ENCODE peak calls at places on chromosomes 12 and 14, in eight cellular contexts. V is naive thymus-derived CD4-positive, alpha-beta T cell; K is astrocyte of the cerebellum; U is stomach; Q is epithelial cell of esophagus; M is psoas muscle; H is astrocyte of the spinal cord; P is A549. Z is an unnamed sample.

GRCh38 chr12:30166416-30166815 is 382.7 kb upstream of the TMTC1 start:
- DNase-seq in V (no peak), K (no peak), U (no peak), Q (no peak), M (no peak), H (peak), P (no peak), Z (no peak)

GRCh38 chr14:61351457-61351856 is 30.1 kb downstream of the PRKCH start:
- DNase-seq in V (no peak), K (no peak), U (no peak), Q (no peak), M (no peak), H (no peak), P (no peak), Z (no peak)

GRCh38 chr12:55624056-55624455 is 12.6 kb upstream of the OR10P1 start:
- DNase-seq in V (no peak), K (no peak), U (no peak), Q (peak), M (no peak), H (no peak), P (no peak), Z (no peak)

GRCh38 chr14:100804558-100805309 is 21.2 kb upstream of the MEG3 start:
- DNase-seq in V (no peak), K (no peak), U (no peak), Q (no peak), M (no peak), H (no peak), P (no peak), Z (no peak)

GRCh38 chr14:82387699-82388098 is 854.0 kb upstream of the SEL1L start:
- DNase-seq in V (no peak), K (peak), U (peak), Q (no peak), M (no peak), H (peak), P (no peak), Z (no peak)

GRCh38 chr14:101969480-101969879 is 5.1 kb downstream of the DYNC1H1 start:
- DNase-seq in V (no peak), K (no peak), U (no peak), Q (no peak), M (no peak), H (no peak), P (no peak), Z (no peak)

GRCh38 chr12:11884661-11885060 is 186.1 kb upstream of the BCL2L14 start:
- DNase-seq in V (no peak), K (no peak), U (peak), Q (peak), M (no peak), H (no peak), P (peak), Z (no peak)

GRCh38 chr12:132953771-132954170 is 2.3 kb downstream of the ZNF605 start:
- DNase-seq in V (no peak), K (no peak), U (no peak), Q (no peak), M (no peak), H (no peak), P (no peak), Z (no peak)

GRCh38 chr12:63982787-63983186 is 138.3 kb downstream of the SRGAP1 start:
- DNase-seq in V (no peak), K (no peak), U (no peak), Q (no peak), M (no peak), H (no peak), P (no peak), Z (no peak)

GRCh38 chr12:91947459-91947858 is 198.2 kb downstream of the BTG1 start:
- DNase-seq in V (no peak), K (no peak), U (no peak), Q (no peak), M (no peak), H (no peak), P (no peak), Z (no peak)

GRCh38 chr12:53023-53734 is 13.4 kb upstream of the IQSEC3 start:
- DNase-seq in V (no peak), K (no peak), U (no peak), Q (peak), M (no peak), H (no peak), P (no peak), Z (no peak)

GRCh38 chr14:56686416-56686815 is 106.8 kb downstream of the TMEM260 start:
- DNase-seq in V (no peak), K (no peak), U (peak), Q (peak), M (no peak), H (no peak), P (no peak), Z (no peak)

GRCh38 chr14:67674139-67674479 is 323 bp downstream of the VTI1B start:
- DNase-seq in V (no peak), K (no peak), U (peak), Q (peak), M (peak), H (peak), P (peak), Z (peak)

GRCh38 chr12:15208140-15208539 is 13.1 kb downstream of the RERG start:
- DNase-seq in V (no peak), K (no peak), U (no peak), Q (peak), M (no peak), H (no peak), P (peak), Z (peak)

GRCh38 chr12:100427078-100427477 is 46.6 kb upstream of the NR1H4 start:
- DNase-seq in V (no peak), K (peak), U (no peak), Q (peak), M (no peak), H (peak), P (peak), Z (peak)

GRCh38 chr12:546920-547845 is 87.4 kb downstream of the B4GALNT3 start:
- DNase-seq in V (peak), K (no peak), U (peak), Q (peak), M (peak), H (peak), P (peak), Z (no peak)

GRCh38 chr12:69523433-69524330 is 53.5 kb downstream of the FRS2 start:
- DNase-seq in V (no peak), K (no peak), U (no peak), Q (no peak), M (no peak), H (no peak), P (no peak), Z (no peak)

GRCh38 chr14:39467889-39468524 is 35.8 kb upstream of the FBXO33 start:
- DNase-seq in V (no peak), K (no peak), U (no peak), Q (peak), M (no peak), H (peak), P (peak), Z (peak)

GRCh38 chr12:110940933-110941332 is 20.6 kb upstream of the MYL2 start:
- DNase-seq in V (no peak), K (no peak), U (no peak), Q (no peak), M (no peak), H (no peak), P (no peak), Z (no peak)

GRCh38 chr14:51094282-51094821 is 553 bp downstream of the TRIM9 start:
- DNase-seq in V (peak), K (no peak), U (no peak), Q (no peak), M (peak), H (no peak), P (peak), Z (no peak)

GRCh38 chr12:122841544-122842321 is 6.5 kb downstream of the HIP1R start:
- DNase-seq in V (no peak), K (no peak), U (peak), Q (peak), M (peak), H (peak), P (no peak), Z (peak)

GRCh38 chr14:106802413-106803364 is 1276.3 kb downstream of the TMEM121 start:
- DNase-seq in V (no peak), K (no peak), U (no peak), Q (no peak), M (no peak), H (no peak), P (peak), Z (no peak)

GRCh38 chr14:60839657-60840056 is 105.1 kb downstream of the MNAT1 start:
- DNase-seq in V (no peak), K (no peak), U (no peak), Q (no peak), M (peak), H (no peak), P (no peak), Z (no peak)

GRCh38 chr12:82730832-82731497 is 44.3 kb downstream of the TMTC2 start:
- DNase-seq in V (no peak), K (peak), U (no peak), Q (no peak), M (no peak), H (no peak), P (no peak), Z (no peak)

GRCh38 chr14:43410631-43411030 is 1096.5 kb downstream of the FSCB start:
- DNase-seq in V (no peak), K (no peak), U (no peak), Q (no peak), M (no peak), H (no peak), P (no peak), Z (no peak)

GRCh38 chr12:91098942-91099341 is 12.4 kb downstream of the LUM start:
- DNase-seq in V (no peak), K (peak), U (no peak), Q (peak), M (no peak), H (peak), P (peak), Z (peak)

GRCh38 chr12:27602516-27602915 is 78.5 kb downstream of the PPFIBP1 start:
- DNase-seq in V (no peak), K (no peak), U (no peak), Q (peak), M (no peak), H (no peak), P (no peak), Z (no peak)

GRCh38 chr14:71710001-71710400 is 222.2 kb upstream of the RGS6 start:
- DNase-seq in V (no peak), K (no peak), U (no peak), Q (no peak), M (no peak), H (no peak), P (no peak), Z (no peak)

GRCh38 chr12:73547421-73547820 is 990.2 kb upstream of the ATXN7L3B start:
- DNase-seq in V (no peak), K (no peak), U (no peak), Q (peak), M (no peak), H (no peak), P (no peak), Z (no peak)

GRCh38 chr12:123741937-123742572 is 20.0 kb upstream of the DNAH10 start:
- DNase-seq in V (no peak), K (no peak), U (no peak), Q (no peak), M (no peak), H (no peak), P (no peak), Z (no peak)

GRCh38 chr14:32594766-32595165 is 265.7 kb downstream of the AKAP6 start:
- DNase-seq in V (no peak), K (no peak), U (no peak), Q (no peak), M (no peak), H (peak), P (no peak), Z (peak)

GRCh38 chr12:68252077-68252476 is 1.3 kb downstream of the IL22 start:
- DNase-seq in V (no peak), K (no peak), U (no peak), Q (no peak), M (no peak), H (no peak), P (no peak), Z (no peak)

GRCh38 chr14:68874746-68875155 is 81.9 kb upstream of the ZFP36L1 start:
- DNase-seq in V (no peak), K (no peak), U (no peak), Q (no peak), M (no peak), H (no peak), P (no peak), Z (no peak)

GRCh38 chr14:75982724-75983358 is 1.0 kb upstream of the TGFB3 start:
- DNase-seq in V (no peak), K (no peak), U (no peak), Q (peak), M (peak), H (peak), P (peak), Z (peak)

GRCh38 chr12:27387473-27387872 is 54.8 kb downstream of the BMAL2 start:
- DNase-seq in V (no peak), K (no peak), U (no peak), Q (no peak), M (no peak), H (no peak), P (no peak), Z (no peak)

GRCh38 chr14:23307687-23308644 is 1.3 kb downstream of the BCL2L2 start:
- DNase-seq in V (no peak), K (no peak), U (no peak), Q (peak), M (no peak), H (no peak), P (peak), Z (peak)

GRCh38 chr14:50714452-50715073 is 46.5 kb upstream of the SAV1 start:
- DNase-seq in V (peak), K (peak), U (no peak), Q (peak), M (no peak), H (peak), P (peak), Z (peak)

DNA sequence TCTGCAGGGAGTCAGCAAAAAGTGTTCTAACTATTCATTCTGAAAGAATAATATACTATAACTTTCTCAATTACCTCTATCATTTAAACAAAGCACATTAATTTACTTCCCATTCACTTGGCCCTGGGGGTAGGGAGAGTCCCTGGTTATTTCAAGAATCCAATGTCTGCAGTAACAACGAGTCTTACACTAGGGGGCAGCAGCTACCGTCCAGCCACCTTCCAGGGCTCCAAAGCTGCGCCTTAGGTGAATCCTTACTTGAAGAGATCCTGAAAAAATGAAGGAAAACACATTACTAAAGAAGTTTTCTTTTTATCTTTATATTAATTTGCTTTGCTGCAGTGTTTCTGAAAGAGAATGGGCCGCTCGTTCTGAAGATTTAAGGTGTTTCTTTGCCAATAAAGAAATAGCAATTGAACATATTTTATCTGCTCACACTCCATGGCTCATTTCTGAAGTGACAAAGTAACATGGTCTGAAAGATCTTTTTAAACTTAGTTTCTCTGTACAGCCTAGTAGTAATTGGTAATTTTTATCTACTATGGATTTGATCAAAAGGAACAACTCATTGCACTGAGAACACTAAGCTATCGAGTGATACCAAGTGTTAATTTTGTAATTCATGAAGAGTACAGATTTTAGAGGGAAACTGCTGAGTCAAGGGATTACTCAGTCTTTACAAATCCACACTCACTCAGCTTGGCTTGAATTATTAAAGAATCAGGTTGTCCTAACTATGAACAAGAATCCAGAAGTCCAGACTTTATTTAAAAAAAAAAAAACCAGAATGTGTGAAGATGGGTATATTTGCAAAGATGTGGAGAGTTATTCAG is 27.6 kb downstream of the BHLHE41 start:
- DNase-seq in V (peak), K (peak), U (peak), Q (peak), M (peak), H (peak), P (peak), Z (peak)
- H3K4me3 ChIP-seq in V (no peak), K (no peak), U (no peak), Q (no peak), M (no peak), H (no peak), P (no peak), Z (no peak)

GRCh38 chr14:95523818-95524448 is 7.5 kb upstream of the SYNE3 start:
- DNase-seq in V (no peak), K (no peak), U (peak), Q (peak), M (no peak), H (peak), P (no peak), Z (no peak)
- H3K4me3 ChIP-seq in V (peak), K (no peak), U (no peak), Q (no peak), M (no peak), H (peak), P (no peak), Z (no peak)

GRCh38 chr12:47758834-47759690 is at the start of gene RAPGEF3:
- DNase-seq in V (peak), K (peak), U (peak), Q (peak), M (peak), H (peak), P (peak), Z (peak)
- H3K4me3 ChIP-seq in V (peak), K (peak), U (peak), Q (peak), M (peak), H (peak), P (peak), Z (peak)

GRCh38 chr12:125389061-125389697 is 323.9 kb downstream of the AACS start:
- DNase-seq in V (no peak), K (no peak), U (no peak), Q (no peak), M (no peak), H (no peak), P (no peak), Z (no peak)
- H3K4me3 ChIP-seq in V (no peak), K (no peak), U (no peak), Q (no peak), M (no peak), H (no peak), P (no peak), Z (no peak)

DNA sequence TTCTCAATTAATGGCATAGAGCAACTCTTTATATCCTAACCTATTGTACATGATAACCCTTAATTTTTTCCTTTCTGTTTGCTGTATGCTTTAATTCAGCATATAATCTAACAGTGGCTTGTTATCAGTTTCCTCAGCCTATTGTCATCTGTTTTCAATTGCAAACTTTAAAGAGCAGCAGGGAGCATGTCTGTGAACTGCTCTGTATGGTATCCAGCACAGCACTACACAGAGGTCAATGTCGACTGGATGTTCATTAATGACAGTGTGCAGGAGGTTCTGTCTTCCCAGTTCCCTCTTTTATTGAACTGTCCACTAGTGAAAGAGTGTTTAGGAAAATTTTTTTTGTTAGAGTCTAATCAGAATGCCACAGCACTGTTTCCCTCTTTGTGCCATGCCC is 609.1 kb downstream of the SOX5 start:
- DNase-seq in V (no peak), K (no peak), U (no peak), Q (no peak), M (no peak), H (no peak), P (no peak), Z (no peak)
- H3K4me3 ChIP-seq in V (no peak), K (no peak), U (no peak), Q (no peak), M (no peak), H (no peak), P (no peak), Z (no peak)

GRCh38 chr14:93685121-93685520 is 103.2 kb downstream of the PRIMA1 start:
- DNase-seq in V (no peak), K (no peak), U (no peak), Q (no peak), M (no peak), H (no peak), P (no peak), Z (no peak)

GRCh38 chr14:93691042-93691780 is 97.1 kb downstream of the PRIMA1 start:
- DNase-seq in V (no peak), K (no peak), U (no peak), Q (no peak), M (no peak), H (no peak), P (no peak), Z (no peak)

GRCh38 chr14:93686313-93686712 is 102.0 kb downstream of the PRIMA1 start:
- DNase-seq in V (no peak), K (no peak), U (no peak), Q (peak), M (no peak), H (no peak), P (no peak), Z (no peak)

GRCh38 chr14:93688794-93689193 is 99.5 kb downstream of the PRIMA1 start:
- DNase-seq in V (no peak), K (no peak), U (no peak), Q (no peak), M (no peak), H (no peak), P (no peak), Z (no peak)

GRCh38 chr14:93688239-93688666 is 100.0 kb downstream of the PRIMA1 start:
- DNase-seq in V (no peak), K (no peak), U (no peak), Q (no peak), M (no peak), H (no peak), P (no peak), Z (no peak)
- H3K4me3 ChIP-seq in V (no peak), K (no peak), U (no peak), Q (no peak), M (no peak), H (no peak), P (no peak), Z (no peak)

DNA sequence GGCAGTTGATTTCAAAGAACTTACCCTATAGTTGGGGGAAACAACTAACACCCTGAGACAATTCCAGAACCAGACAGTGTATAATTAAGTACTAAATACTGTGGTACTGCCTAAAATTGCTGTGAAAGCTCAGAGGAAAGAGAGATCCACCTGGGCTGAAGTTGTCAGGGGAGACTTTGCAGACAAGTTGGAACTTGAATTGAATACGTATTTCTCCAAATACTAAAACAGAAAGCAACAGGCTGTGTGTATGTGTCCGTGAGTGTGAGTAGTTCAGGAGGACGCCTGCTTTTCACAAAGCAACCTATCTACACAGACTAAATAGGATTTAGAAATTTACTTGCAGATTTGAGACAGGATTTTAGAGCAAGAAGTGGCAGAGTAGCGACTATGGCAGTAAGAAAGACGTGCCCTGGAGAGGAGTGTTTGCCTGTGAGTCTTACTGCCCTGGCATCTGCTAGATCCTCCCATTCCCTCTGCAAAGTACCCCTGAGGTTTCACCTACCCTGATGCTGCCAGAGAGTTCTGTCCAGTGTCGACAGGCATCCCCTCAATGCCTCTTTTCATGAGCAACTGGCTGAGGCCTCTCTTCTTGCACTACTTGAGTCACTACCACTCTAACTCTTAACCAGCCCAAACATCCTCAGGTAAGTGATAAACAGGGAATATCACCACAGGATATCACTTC is 37.4 kb upstream of the BMP4 start:
- DNase-seq in V (no peak), K (no peak), U (no peak), Q (peak), M (no peak), H (no peak), P (no peak), Z (no peak)
- H3K4me3 ChIP-seq in V (no peak), K (no peak), U (no peak), Q (no peak), M (no peak), H (no peak), P (no peak), Z (no peak)

GRCh38 chr12:94815450-94815849 is 165.1 kb upstream of the TMCC3 start:
- DNase-seq in V (no peak), K (no peak), U (no peak), Q (no peak), M (no peak), H (no peak), P (no peak), Z (no peak)
- H3K4me3 ChIP-seq in V (no peak), K (no peak), U (no peak), Q (no peak), M (no peak), H (no peak), P (no peak), Z (no peak)

GRCh38 chr14:104224516-104225281 is 86.3 kb downstream of the KIF26A start:
- DNase-seq in V (no peak), K (no peak), U (no peak), Q (no peak), M (peak), H (no peak), P (peak), Z (no peak)
- H3K4me3 ChIP-seq in V (no peak), K (no peak), U (no peak), Q (no peak), M (no peak), H (no peak), P (no peak), Z (no peak)